ENCODE peak calls at places on chromosome 3, in nine cellular contexts. One of them, this sample, is unnamed.

GRCh38 chr3:129623447-129624118 is 17.1 kb upstream of the PLXND1 start:
- DNase-seq in PC-3: no peak
- DNase-seq in astrocyte of the cerebellum: no peak
- DNase-seq in GM13976: peak
- DNase-seq in heart left ventricle: peak
- DNase-seq in RWPE1: no peak
- DNase-seq in AG09319: no peak
- DNase-seq in AG04450: no peak
- DNase-seq in HFFc6: no peak
- DNase-seq in this sample: no peak

GRCh38 chr3:197952440-197952839 is 2.5 kb downstream of the RPL35A start:
- DNase-seq in PC-3: no peak
- DNase-seq in astrocyte of the cerebellum: no peak
- DNase-seq in GM13976: no peak
- DNase-seq in heart left ventricle: no peak
- DNase-seq in RWPE1: no peak
- DNase-seq in AG09319: no peak
- DNase-seq in AG04450: no peak
- DNase-seq in HFFc6: no peak
- DNase-seq in this sample: no peak

GRCh38 chr3:25592510-25592968 is 72.2 kb downstream of the TOP2B start:
- DNase-seq in PC-3: peak
- DNase-seq in astrocyte of the cerebellum: no peak
- DNase-seq in GM13976: no peak
- DNase-seq in heart left ventricle: peak
- DNase-seq in RWPE1: peak
- DNase-seq in AG09319: peak
- DNase-seq in AG04450: no peak
- DNase-seq in HFFc6: peak
- DNase-seq in this sample: no peak

GRCh38 chr3:183698318-183698731 is 728 bp downstream of the YEATS2 start:
- DNase-seq in PC-3: peak
- DNase-seq in astrocyte of the cerebellum: no peak
- DNase-seq in GM13976: peak
- DNase-seq in heart left ventricle: peak
- DNase-seq in RWPE1: peak
- DNase-seq in AG09319: no peak
- DNase-seq in AG04450: no peak
- DNase-seq in HFFc6: peak
- DNase-seq in this sample: peak

GRCh38 chr3:64763980-64764379 is 76.2 kb upstream of the ADAMTS9 start:
- DNase-seq in PC-3: no peak
- DNase-seq in astrocyte of the cerebellum: no peak
- DNase-seq in GM13976: no peak
- DNase-seq in heart left ventricle: no peak
- DNase-seq in RWPE1: no peak
- DNase-seq in AG09319: no peak
- DNase-seq in AG04450: no peak
- DNase-seq in HFFc6: no peak
- DNase-seq in this sample: no peak

GRCh38 chr3:36763850-36764703 is at the start of gene DCLK3:
- DNase-seq in PC-3: no peak
- DNase-seq in astrocyte of the cerebellum: no peak
- DNase-seq in GM13976: peak
- DNase-seq in heart left ventricle: no peak
- DNase-seq in RWPE1: no peak
- DNase-seq in AG09319: no peak
- DNase-seq in AG04450: no peak
- DNase-seq in HFFc6: no peak
- DNase-seq in this sample: no peak

GRCh38 chr3:99678926-99679325 is 40.5 kb downstream of the COL8A1 start:
- DNase-seq in PC-3: no peak
- DNase-seq in astrocyte of the cerebellum: no peak
- DNase-seq in GM13976: no peak
- DNase-seq in heart left ventricle: no peak
- DNase-seq in RWPE1: no peak
- DNase-seq in AG09319: no peak
- DNase-seq in AG04450: no peak
- DNase-seq in HFFc6: no peak
- DNase-seq in this sample: no peak

GRCh38 chr3:79809106-79809505 is 41.3 kb upstream of the ROBO1 start:
- DNase-seq in PC-3: no peak
- DNase-seq in astrocyte of the cerebellum: no peak
- DNase-seq in GM13976: no peak
- DNase-seq in heart left ventricle: no peak
- DNase-seq in RWPE1: no peak
- DNase-seq in AG09319: no peak
- DNase-seq in AG04450: no peak
- DNase-seq in HFFc6: no peak
- DNase-seq in this sample: no peak

GRCh38 chr3:67090472-67090871 is 92.4 kb downstream of the KBTBD8 start:
- DNase-seq in PC-3: peak
- DNase-seq in astrocyte of the cerebellum: no peak
- DNase-seq in GM13976: no peak
- DNase-seq in heart left ventricle: no peak
- DNase-seq in RWPE1: peak
- DNase-seq in AG09319: no peak
- DNase-seq in AG04450: no peak
- DNase-seq in HFFc6: peak
- DNase-seq in this sample: no peak

GRCh38 chr3:100400424-100400781 is 486 bp downstream of the TOMM70 start:
- DNase-seq in PC-3: peak
- DNase-seq in astrocyte of the cerebellum: no peak
- DNase-seq in GM13976: peak
- DNase-seq in heart left ventricle: peak
- DNase-seq in RWPE1: peak
- DNase-seq in AG09319: no peak
- DNase-seq in AG04450: no peak
- DNase-seq in HFFc6: no peak
- DNase-seq in this sample: peak

GRCh38 chr3:143120716-143121239 is 1.2 kb downstream of the CHST2 start:
- DNase-seq in PC-3: peak
- DNase-seq in astrocyte of the cerebellum: no peak
- DNase-seq in GM13976: peak
- DNase-seq in heart left ventricle: no peak
- DNase-seq in RWPE1: peak
- DNase-seq in AG09319: no peak
- DNase-seq in AG04450: no peak
- DNase-seq in HFFc6: peak
- DNase-seq in this sample: peak

GRCh38 chr3:63274359-63274758 is 3.7 kb upstream of the SYNPR start:
- DNase-seq in PC-3: no peak
- DNase-seq in astrocyte of the cerebellum: no peak
- DNase-seq in GM13976: no peak
- DNase-seq in heart left ventricle: no peak
- DNase-seq in RWPE1: no peak
- DNase-seq in AG09319: no peak
- DNase-seq in AG04450: no peak
- DNase-seq in HFFc6: no peak
- DNase-seq in this sample: no peak

GRCh38 chr3:124229407-124229806 is 237.5 kb upstream of the ROPN1 start:
- DNase-seq in PC-3: no peak
- DNase-seq in astrocyte of the cerebellum: no peak
- DNase-seq in GM13976: no peak
- DNase-seq in heart left ventricle: no peak
- DNase-seq in RWPE1: peak
- DNase-seq in AG09319: no peak
- DNase-seq in AG04450: no peak
- DNase-seq in HFFc6: no peak
- DNase-seq in this sample: no peak

GRCh38 chr3:48581621-48582481 is 13.3 kb downstream of the COL7A1 start:
- DNase-seq in PC-3: no peak
- DNase-seq in astrocyte of the cerebellum: no peak
- DNase-seq in GM13976: no peak
- DNase-seq in heart left ventricle: no peak
- DNase-seq in RWPE1: no peak
- DNase-seq in AG09319: no peak
- DNase-seq in AG04450: no peak
- DNase-seq in HFFc6: no peak
- DNase-seq in this sample: no peak
- TF ChIP-seq CTCF in PC-3: no peak
- TF ChIP-seq CTCF in astrocyte of the cerebellum: no peak
- TF ChIP-seq CTCF in GM13976: no peak
- TF ChIP-seq CTCF in heart left ventricle: no peak
- TF ChIP-seq CTCF in RWPE1: no peak
- TF ChIP-seq CTCF in AG09319: no peak
- TF ChIP-seq CTCF in AG04450: no peak
- TF ChIP-seq CTCF in HFFc6: no peak
- TF ChIP-seq CTCF in this sample: no peak

GRCh38 chr3:23157331-23157730 is 45.8 kb upstream of the UBE2E2 start:
- DNase-seq in PC-3: no peak
- DNase-seq in astrocyte of the cerebellum: no peak
- DNase-seq in GM13976: no peak
- DNase-seq in heart left ventricle: no peak
- DNase-seq in RWPE1: no peak
- DNase-seq in AG09319: no peak
- DNase-seq in AG04450: no peak
- DNase-seq in HFFc6: no peak
- DNase-seq in this sample: no peak

DNA sequence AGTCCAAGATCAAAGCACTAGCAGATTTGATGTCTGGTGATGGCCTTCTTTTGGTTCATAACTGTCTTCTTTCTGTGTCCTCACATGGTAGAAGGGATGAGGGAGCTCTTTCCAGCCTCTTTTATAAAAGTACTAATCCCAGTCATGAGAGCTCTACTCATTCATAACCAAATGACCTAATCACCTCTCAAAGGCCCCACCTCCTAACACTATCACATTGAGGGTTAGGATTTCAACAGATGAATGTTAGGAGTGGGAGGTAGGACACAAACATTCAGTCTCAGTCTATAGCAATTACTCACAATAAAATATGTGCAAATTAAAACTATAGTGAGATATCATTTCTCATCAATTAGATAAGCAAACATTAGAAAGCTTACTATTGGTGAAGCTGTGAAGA is 50.1 kb upstream of the UBE2E2 start:
- DNase-seq in PC-3: no peak
- DNase-seq in astrocyte of the cerebellum: no peak
- DNase-seq in GM13976: no peak
- DNase-seq in heart left ventricle: no peak
- DNase-seq in RWPE1: no peak
- DNase-seq in AG09319: no peak
- DNase-seq in AG04450: no peak
- DNase-seq in HFFc6: no peak
- DNase-seq in this sample: no peak
- TF ChIP-seq CTCF in PC-3: no peak
- TF ChIP-seq CTCF in astrocyte of the cerebellum: no peak
- TF ChIP-seq CTCF in GM13976: no peak
- TF ChIP-seq CTCF in heart left ventricle: no peak
- TF ChIP-seq CTCF in RWPE1: no peak
- TF ChIP-seq CTCF in AG09319: no peak
- TF ChIP-seq CTCF in AG04450: no peak
- TF ChIP-seq CTCF in HFFc6: no peak
- TF ChIP-seq CTCF in this sample: no peak

GRCh38 chr3:126568776-126569342 is 10.1 kb upstream of the C3orf22 start:
- DNase-seq in PC-3: no peak
- DNase-seq in astrocyte of the cerebellum: no peak
- DNase-seq in GM13976: no peak
- DNase-seq in heart left ventricle: no peak
- DNase-seq in RWPE1: no peak
- DNase-seq in AG09319: no peak
- DNase-seq in AG04450: no peak
- DNase-seq in HFFc6: no peak
- DNase-seq in this sample: peak

GRCh38 chr3:126571078-126571477 is 12.3 kb upstream of the C3orf22 start:
- DNase-seq in PC-3: no peak
- DNase-seq in astrocyte of the cerebellum: no peak
- DNase-seq in GM13976: no peak
- DNase-seq in heart left ventricle: no peak
- DNase-seq in RWPE1: no peak
- DNase-seq in AG09319: no peak
- DNase-seq in AG04450: no peak
- DNase-seq in HFFc6: no peak
- DNase-seq in this sample: peak

GRCh38 chr3:126569390-126569975 is 10.8 kb upstream of the C3orf22 start:
- DNase-seq in PC-3: no peak
- DNase-seq in astrocyte of the cerebellum: no peak
- DNase-seq in GM13976: no peak
- DNase-seq in heart left ventricle: no peak
- DNase-seq in RWPE1: no peak
- DNase-seq in AG09319: no peak
- DNase-seq in AG04450: no peak
- DNase-seq in HFFc6: no peak
- DNase-seq in this sample: no peak

GRCh38 chr3:126570103-126570541 is 11.4 kb upstream of the C3orf22 start:
- DNase-seq in PC-3: no peak
- DNase-seq in astrocyte of the cerebellum: no peak
- DNase-seq in GM13976: peak
- DNase-seq in heart left ventricle: no peak
- DNase-seq in RWPE1: no peak
- DNase-seq in AG09319: no peak
- DNase-seq in AG04450: no peak
- DNase-seq in HFFc6: no peak
- DNase-seq in this sample: peak

GRCh38 chr3:126567696-126568438 is 9.1 kb upstream of the C3orf22 start:
- DNase-seq in PC-3: peak
- DNase-seq in astrocyte of the cerebellum: no peak
- DNase-seq in GM13976: peak
- DNase-seq in heart left ventricle: no peak
- DNase-seq in RWPE1: peak
- DNase-seq in AG09319: no peak
- DNase-seq in AG04450: no peak
- DNase-seq in HFFc6: no peak
- DNase-seq in this sample: peak
- TF ChIP-seq CTCF in PC-3: peak
- TF ChIP-seq CTCF in astrocyte of the cerebellum: no peak
- TF ChIP-seq CTCF in GM13976: no peak
- TF ChIP-seq CTCF in heart left ventricle: peak
- TF ChIP-seq CTCF in RWPE1: no peak
- TF ChIP-seq CTCF in AG09319: no peak
- TF ChIP-seq CTCF in AG04450: peak
- TF ChIP-seq CTCF in HFFc6: no peak
- TF ChIP-seq CTCF in this sample: no peak

DNA sequence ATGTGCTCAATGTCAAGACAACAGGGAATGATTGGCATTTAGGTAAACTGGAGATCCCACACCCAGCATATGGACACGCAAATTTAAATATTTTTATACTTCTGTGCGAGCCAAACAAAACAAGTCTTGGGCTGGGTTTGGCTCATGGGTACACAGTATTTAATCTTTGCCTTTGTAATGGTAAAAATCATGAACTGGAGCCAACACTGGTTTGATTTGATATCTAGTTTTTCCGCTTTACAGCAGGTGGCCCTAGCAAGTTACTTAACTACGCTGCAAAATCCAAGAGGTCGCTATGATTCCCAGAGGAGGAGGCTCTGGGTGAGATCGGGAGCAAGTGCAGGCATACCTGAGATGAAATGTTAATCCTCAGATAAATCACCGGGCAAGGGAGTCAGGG is 207.9 kb upstream of the SATB1 start:
- DNase-seq in PC-3: peak
- DNase-seq in astrocyte of the cerebellum: no peak
- DNase-seq in GM13976: no peak
- DNase-seq in heart left ventricle: no peak
- DNase-seq in RWPE1: no peak
- DNase-seq in AG09319: no peak
- DNase-seq in AG04450: no peak
- DNase-seq in HFFc6: no peak
- DNase-seq in this sample: no peak
- TF ChIP-seq CTCF in PC-3: peak
- TF ChIP-seq CTCF in astrocyte of the cerebellum: no peak
- TF ChIP-seq CTCF in GM13976: no peak
- TF ChIP-seq CTCF in heart left ventricle: no peak
- TF ChIP-seq CTCF in RWPE1: no peak
- TF ChIP-seq CTCF in AG09319: no peak
- TF ChIP-seq CTCF in AG04450: no peak
- TF ChIP-seq CTCF in HFFc6: no peak
- TF ChIP-seq CTCF in this sample: no peak

This sample was measured in GM10248.